ENCODE peak calls at places on chromosomes 3 and 15, in five cellular contexts. W, T, I, R and N are unnamed samples.

GRCh38 chr3:22899441-22899840 is 303.7 kb upstream of the UBE2E2 start:
- DNase-seq in W (no peak), T (no peak), I (no peak), R (no peak), N (no peak)

GRCh38 chr15:77825546-77825945 is 192.8 kb upstream of the LINGO1 start:
- DNase-seq in W (no peak), T (no peak), I (no peak), R (no peak), N (no peak)

GRCh38 chr15:87755226-87755625 is 501.3 kb downstream of the NTRK3 start:
- DNase-seq in W (no peak), T (no peak), I (no peak), R (no peak), N (no peak)

GRCh38 chr15:77037475-77038209 is 33.3 kb downstream of the TSPAN3 start:
- DNase-seq in W (no peak), T (no peak), I (no peak), R (no peak), N (no peak)

GRCh38 chr3:172749201-172749965 is 1.1 kb upstream of the ECT2 start:
- DNase-seq in W (peak; percentile 98), T (peak; percentile 95), I (no peak), R (peak; percentile 88), N (peak; percentile 90)

GRCh38 chr3:186024210-186024609 is 84.7 kb downstream of the ETV5 start:
- DNase-seq in W (no peak), T (peak; percentile 22), I (no peak), R (no peak), N (no peak)

GRCh38 chr3:117696871-117697270 is 987.3 kb downstream of the TUSC7 start:
- DNase-seq in W (no peak), T (no peak), I (no peak), R (no peak), N (no peak)

GRCh38 chr3:11434017-11434526 is 161.9 kb downstream of the ATG7 start:
- DNase-seq in W (no peak), T (peak; percentile 91), I (no peak), R (no peak), N (peak; percentile 66)

GRCh38 chr3:16200411-16200810 is 25.9 kb downstream of the GALNT15 start:
- DNase-seq in W (no peak), T (no peak), I (no peak), R (no peak), N (peak; percentile 29)

GRCh38 chr3:100928638-100929428 is 64.4 kb downstream of the ABI3BP start:
- DNase-seq in W (peak; percentile 76), T (peak; percentile 89), I (no peak), R (no peak), N (peak; percentile 86)

GRCh38 chr3:134449277-134449676 is 36.5 kb downstream of the ANAPC13 start:
- DNase-seq in W (peak; percentile 58), T (peak; percentile 68), I (no peak), R (peak; percentile 56), N (peak; percentile 54)

GRCh38 chr3:112115161-112115739 is 17.8 kb downstream of the GCSAM start:
- DNase-seq in W (no peak), T (no peak), I (no peak), R (no peak), N (no peak)

GRCh38 chr3:172145287-172145686 is 105.9 kb downstream of the FNDC3B start:
- DNase-seq in W (no peak), T (no peak), I (no peak), R (no peak), N (no peak)

GRCh38 chr3:114445233-114445632 is 151.4 kb downstream of the TIGIT start:
- DNase-seq in W (no peak), T (no peak), I (no peak), R (no peak), N (no peak)

GRCh38 chr3:46997453-46998091 is 18.1 kb downstream of the NBEAL2 start:
- DNase-seq in W (no peak), T (no peak), I (no peak), R (no peak), N (no peak)

GRCh38 chr3:115325539-115325938 is 178.5 kb upstream of the ZBTB20 start:
- DNase-seq in W (peak; percentile 20), T (peak; percentile 72), I (no peak), R (peak; percentile 5), N (peak; percentile 29)

GRCh38 chr3:194727435-194728128 is 41.9 kb downstream of the FAM43A start:
- DNase-seq in W (no peak), T (no peak), I (no peak), R (no peak), N (no peak)

GRCh38 chr3:116815321-116815720 is 105.7 kb downstream of the TUSC7 start:
- DNase-seq in W (no peak), T (no peak), I (no peak), R (no peak), N (no peak)

GRCh38 chr3:5022966-5023776 is 43.9 kb downstream of the BHLHE40 start:
- DNase-seq in W (peak; percentile 99), T (peak; percentile 98), I (peak; percentile 87), R (peak; percentile 73), N (peak; percentile 99)

GRCh38 chr3:27568393-27568792 is 84.2 kb upstream of the SLC4A7 start:
- DNase-seq in W (no peak), T (peak; percentile 74), I (peak; percentile 91), R (no peak), N (no peak)

GRCh38 chr15:74723754-74724334 is 1.5 kb downstream of the CYP1A1 start:
- DNase-seq in W (peak; percentile 47), T (peak; percentile 64), I (no peak), R (peak; percentile 82), N (peak; percentile 38)

GRCh38 chr3:69741057-69741830 is 2.0 kb downstream of the MITF start:
- DNase-seq in W (no peak), T (no peak), I (no peak), R (no peak), N (no peak)

GRCh38 chr3:46083956-46084355 is 56.7 kb upstream of the XCR1 start:
- DNase-seq in W (peak; percentile 6), T (no peak), I (no peak), R (no peak), N (no peak)

GRCh38 chr3:187944391-187945179 is 199.3 kb upstream of the BCL6 start:
- DNase-seq in W (no peak), T (no peak), I (no peak), R (no peak), N (no peak)

GRCh38 chr3:112602217-112602838 is 38.6 kb downstream of the CCDC80 start:
- DNase-seq in W (no peak), T (no peak), I (no peak), R (no peak), N (no peak)

GRCh38 chr3:100602506-100603444 is 6.6 kb upstream of the ADGRG7 start:
- DNase-seq in W (peak; percentile 60), T (peak; percentile 15), I (no peak), R (peak; percentile 73), N (peak; percentile 43)

GRCh38 chr15:64151727-64152506 is at the start of gene SNX22:
- DNase-seq in W (no peak), T (no peak), I (no peak), R (no peak), N (no peak)

GRCh38 chr15:64148581-64148980 is 3.0 kb upstream of the SNX22 start:
- DNase-seq in W (no peak), T (no peak), I (no peak), R (no peak), N (no peak)

GRCh38 chr15:64150236-64150578 is 1.3 kb upstream of the SNX22 start:
- DNase-seq in W (no peak), T (no peak), I (no peak), R (no peak), N (no peak)

GRCh38 chr15:64148168-64148567 is 3.4 kb upstream of the SNX22 start:
- DNase-seq in W (no peak), T (no peak), I (no peak), R (no peak), N (no peak)

DNA sequence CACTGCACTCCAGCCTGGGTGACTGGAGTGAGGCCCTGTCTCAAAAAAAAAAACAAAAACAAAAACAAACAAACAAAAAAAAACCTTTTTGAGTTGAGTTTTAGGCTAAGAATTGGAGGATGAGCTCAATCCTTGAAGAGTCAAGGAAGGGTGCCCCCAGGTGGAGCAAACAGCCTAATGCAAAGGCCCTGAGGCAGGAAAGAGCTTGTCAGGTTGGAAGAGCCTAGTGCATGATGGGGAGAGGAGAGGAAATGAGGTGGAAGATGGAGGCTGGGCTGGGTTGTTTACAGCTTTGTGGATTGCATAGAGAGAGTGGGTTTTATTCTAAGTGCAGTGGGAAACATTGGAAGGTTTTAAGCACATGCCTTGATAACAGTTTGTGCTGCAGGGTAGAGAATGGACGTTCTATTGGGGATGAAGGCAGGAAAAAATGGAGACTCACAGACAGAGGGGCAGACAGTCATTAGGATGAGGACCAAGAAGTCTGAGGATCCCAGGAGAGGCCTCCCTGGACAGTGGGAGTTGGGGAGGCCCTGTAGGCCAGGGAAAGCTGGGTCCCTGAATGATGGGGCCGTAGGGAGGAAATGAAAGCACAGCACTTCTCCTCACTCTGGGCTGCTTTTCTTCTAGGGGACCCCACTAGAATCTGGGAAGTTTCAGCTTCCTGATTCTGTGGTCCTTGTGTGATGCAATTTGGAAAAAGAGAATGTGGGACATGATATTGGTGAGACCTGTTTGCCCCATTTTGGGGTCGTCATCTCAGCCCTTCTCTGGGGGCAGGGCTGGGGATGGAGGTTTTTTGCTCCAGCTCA is 1.9 kb upstream of the SNX22 start:
- DNase-seq in W (peak; percentile 61), T (no peak), I (no peak), R (no peak), N (no peak)
- TF ChIP-seq CTCF in W (peak; percentile 17), T (peak; percentile 12), I (no peak), R (peak; percentile 44), N (peak; percentile 42)

GRCh38 chr15:53869806-53870073 is 108.5 kb upstream of the UNC13C start:
- DNase-seq in W (peak; percentile 17), T (no peak), I (no peak), R (peak; percentile 61), N (no peak)

GRCh38 chr15:53872410-53872809 is 105.8 kb upstream of the UNC13C start:
- DNase-seq in W (peak; percentile 3), T (no peak), I (no peak), R (no peak), N (no peak)

DNA sequence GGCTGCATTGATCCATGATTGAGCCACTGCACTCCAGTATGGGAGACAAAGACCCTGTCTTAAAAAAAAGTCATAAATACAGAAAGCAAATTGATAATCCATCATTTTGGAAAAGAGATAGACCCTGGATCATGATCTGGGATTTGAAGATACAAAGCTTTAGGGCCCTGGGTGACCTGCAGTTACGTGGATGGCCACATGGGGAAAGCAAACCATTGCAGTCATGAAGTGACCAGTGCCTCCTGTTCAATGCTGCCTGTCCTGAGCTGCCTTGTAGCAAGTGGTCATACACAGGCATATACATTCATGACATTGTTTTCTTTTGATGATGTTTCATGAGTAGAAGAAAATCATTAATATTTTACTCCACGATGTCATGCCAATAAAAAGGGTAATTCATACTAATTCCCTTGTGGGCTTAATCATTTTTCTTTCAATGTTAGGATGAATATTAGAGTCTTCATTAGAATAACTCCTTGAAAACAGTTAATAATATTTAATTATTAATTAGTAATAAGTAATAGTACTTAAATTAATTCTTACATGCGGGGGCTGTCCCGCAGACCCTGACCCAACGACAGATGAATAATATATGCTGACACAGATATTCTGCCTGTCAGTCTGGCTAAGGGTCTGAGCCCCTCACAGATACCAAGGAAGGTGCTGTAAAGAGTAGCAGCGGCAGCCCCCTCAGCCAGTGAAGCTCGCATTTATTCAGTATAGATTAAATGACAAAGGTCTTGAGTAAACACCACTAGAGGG is 109.0 kb upstream of the UNC13C start:
- DNase-seq in W (peak; percentile 61), T (no peak), I (no peak), R (no peak), N (no peak)
- TF ChIP-seq CTCF in W (no peak), T (no peak), I (peak; percentile 25), R (no peak), N (peak; percentile 16)

GRCh38 chr3:183502782-183503181 is 52.7 kb downstream of the KLHL6 start:
- DNase-seq in W (peak; percentile 14), T (peak; percentile 50), I (no peak), R (no peak), N (no peak)
- TF ChIP-seq CTCF in W (peak; percentile 38), T (peak; percentile 40), I (peak; percentile 14), R (peak; percentile 69), N (no peak)

GRCh38 chr3:12536423-12536822 is 8.9 kb downstream of the MKRN2OS start:
- DNase-seq in W (no peak), T (peak; percentile 43), I (no peak), R (no peak), N (no peak)
- TF ChIP-seq CTCF in W (no peak), T (peak; percentile 38), I (peak; percentile 43), R (no peak), N (peak; percentile 43)